ENCODE peak calls at places on chromosome 14, in five cellular contexts. V, P, E, S and Y are unnamed samples.

GRCh38 chr14:99884834-99885648 is 91.8 kb downstream of the EML1 start:
- DNase-seq in V (peak), P (no peak), E (no peak), S (no peak), Y (peak)

GRCh38 chr14:36518586-36519430 is 1.2 kb downstream of the NKX2-1 start:
- DNase-seq in V (no peak), P (no peak), E (no peak), S (no peak), Y (no peak)

GRCh38 chr14:99593971-99594841 is 9.8 kb downstream of the CCDC85C start:
- DNase-seq in V (no peak), P (no peak), E (no peak), S (no peak), Y (no peak)

GRCh38 chr14:63777024-63777423 is 49.2 kb upstream of the SGPP1 start:
- DNase-seq in V (peak), P (no peak), E (no peak), S (no peak), Y (peak)

GRCh38 chr14:60647081-60647836 is 2.0 kb downstream of the SIX1 start:
- DNase-seq in V (no peak), P (peak), E (no peak), S (no peak), Y (peak)

GRCh38 chr14:24249230-24250021 is 7.0 kb upstream of the TINF2 start:
- DNase-seq in V (no peak), P (no peak), E (no peak), S (no peak), Y (no peak)

GRCh38 chr14:65753061-65753460 is 340.5 kb downstream of the FUT8 start:
- DNase-seq in V (no peak), P (no peak), E (no peak), S (no peak), Y (no peak)

GRCh38 chr14:87864356-87865230 is 128.4 kb downstream of the GALC start:
- DNase-seq in V (no peak), P (no peak), E (no peak), S (no peak), Y (peak)

GRCh38 chr14:22819191-22819988 is 4.2 kb upstream of the SLC7A7 start:
- DNase-seq in V (peak), P (peak), E (no peak), S (no peak), Y (no peak)

GRCh38 chr14:100604709-100605108 is 17.5 kb upstream of the BEGAIN start:
- DNase-seq in V (no peak), P (peak), E (no peak), S (no peak), Y (no peak)

GRCh38 chr14:60657609-60657983 is 8.3 kb upstream of the SIX1 start:
- DNase-seq in V (no peak), P (peak), E (no peak), S (no peak), Y (peak)

GRCh38 chr14:47454025-47454424 is 221.4 kb downstream of the MDGA2 start:
- DNase-seq in V (no peak), P (no peak), E (no peak), S (no peak), Y (no peak)

GRCh38 chr14:91945776-91946305 is 1.7 kb downstream of the FBLN5 start:
- DNase-seq in V (no peak), P (no peak), E (no peak), S (no peak), Y (no peak)

GRCh38 chr14:96083667-96084320 is 44.6 kb downstream of the C14orf132 start:
- DNase-seq in V (no peak), P (no peak), E (peak), S (peak), Y (peak)

GRCh38 chr14:75044322-75044721 is 6.9 kb downstream of the MLH3 start:
- DNase-seq in V (peak), P (no peak), E (no peak), S (no peak), Y (peak)

GRCh38 chr14:95272057-95272456 is 47.7 kb downstream of the CLMN start:
- DNase-seq in V (no peak), P (no peak), E (no peak), S (no peak), Y (no peak)

GRCh38 chr14:92511472-92512247 is 1.9 kb upstream of the RIN3 start:
- DNase-seq in V (peak), P (no peak), E (no peak), S (no peak), Y (peak)

GRCh38 chr14:69768873-69769272 is 1.9 kb downstream of the SRSF5 start:
- DNase-seq in V (peak), P (no peak), E (no peak), S (no peak), Y (peak)

GRCh38 chr14:77864580-77864979 is 64.7 kb downstream of the ADCK1 start:
- DNase-seq in V (no peak), P (no peak), E (no peak), S (no peak), Y (no peak)

GRCh38 chr14:97703006-97703760 is 906.0 kb downstream of the VRK1 start:
- DNase-seq in V (no peak), P (no peak), E (no peak), S (no peak), Y (no peak)

GRCh38 chr14:65168840-65169239 is 66.5 kb upstream of the MAX start:
- DNase-seq in V (no peak), P (no peak), E (no peak), S (no peak), Y (peak)

GRCh38 chr14:45057881-45058364 is 26.0 kb upstream of the PRPF39 start:
- DNase-seq in V (no peak), P (no peak), E (no peak), S (no peak), Y (no peak)

GRCh38 chr14:32358781-32359180 is 29.7 kb downstream of the AKAP6 start:
- DNase-seq in V (no peak), P (no peak), E (no peak), S (no peak), Y (no peak)

GRCh38 chr14:31965735-31966598 is 111.1 kb upstream of the ARHGAP5 start:
- DNase-seq in V (no peak), P (peak), E (no peak), S (no peak), Y (peak)

GRCh38 chr14:71242237-71242748 is 335.0 kb downstream of the PCNX1 start:
- DNase-seq in V (peak), P (no peak), E (no peak), S (no peak), Y (no peak)

GRCh38 chr14:100900837-100901390 is 2.6 kb downstream of the RTL1 start:
- DNase-seq in V (no peak), P (peak), E (peak), S (no peak), Y (peak)

GRCh38 chr14:81676879-81677278 is 143.2 kb upstream of the SEL1L start:
- DNase-seq in V (no peak), P (no peak), E (no peak), S (no peak), Y (no peak)

GRCh38 chr14:74213907-74214803 is 25.1 kb upstream of the VSX2 start:
- DNase-seq in V (no peak), P (no peak), E (no peak), S (no peak), Y (no peak)

GRCh38 chr14:32381869-32382268 is 52.8 kb downstream of the AKAP6 start:
- DNase-seq in V (no peak), P (no peak), E (no peak), S (no peak), Y (peak)

GRCh38 chr14:28142400-28143015 is 624.1 kb upstream of the FOXG1 start:
- DNase-seq in V (no peak), P (no peak), E (no peak), S (no peak), Y (peak)

GRCh38 chr14:58408681-58409080 is 13.0 kb downstream of the TOMM20L start:
- DNase-seq in V (no peak), P (no peak), E (no peak), S (no peak), Y (no peak)

GRCh38 chr14:67241416-67242362 is at the start of gene PALS1:
- DNase-seq in V (peak), P (no peak), E (no peak), S (no peak), Y (peak)

GRCh38 chr14:77106666-77107065 is 8.6 kb downstream of the CIPC start:
- DNase-seq in V (no peak), P (no peak), E (no peak), S (no peak), Y (no peak)

GRCh38 chr14:97757491-97757890 is 960.3 kb downstream of the VRK1 start:
- DNase-seq in V (no peak), P (no peak), E (no peak), S (no peak), Y (no peak)

GRCh38 chr14:60509438-60510253 is 700 bp downstream of the SIX6 start:
- DNase-seq in V (no peak), P (no peak), E (no peak), S (no peak), Y (no peak)

GRCh38 chr14:104784846-104785707 is 10.5 kb downstream of the AKT1 start:
- DNase-seq in V (no peak), P (no peak), E (no peak), S (no peak), Y (no peak)
- H3K4me3 ChIP-seq in V (no peak), P (no peak), E (no peak), S (no peak), Y (no peak)

GRCh38 chr14:20626274-20626673 is 15.2 kb downstream of the OR6S1 start:
- DNase-seq in V (no peak), P (no peak), E (no peak), S (no peak), Y (no peak)
- H3K4me3 ChIP-seq in V (no peak), P (no peak), E (no peak), S (no peak), Y (no peak)

GRCh38 chr14:94111276-94112095 is 950 bp downstream of the IFI27 start:
- DNase-seq in V (no peak), P (no peak), E (no peak), S (no peak), Y (no peak)
- H3K4me3 ChIP-seq in V (no peak), P (peak), E (peak), S (no peak), Y (no peak)

DNA sequence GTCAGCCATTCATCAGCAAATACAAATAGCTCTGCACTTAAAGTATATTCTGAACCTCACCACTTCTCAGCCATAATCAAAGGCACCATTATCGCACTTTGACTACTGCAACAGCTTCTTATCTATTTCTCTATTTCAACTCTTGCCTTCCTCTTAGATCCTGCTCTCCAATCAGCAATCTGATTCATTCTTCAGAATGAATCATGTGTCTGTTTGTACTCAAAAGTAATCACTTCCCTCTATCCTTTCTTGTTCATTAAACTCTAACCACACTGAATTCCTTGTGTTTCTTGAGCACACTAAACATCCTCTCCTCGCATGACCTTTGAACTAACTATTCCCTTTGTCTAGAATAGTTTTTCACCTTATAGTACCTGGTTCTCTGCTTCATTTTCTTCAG is 12.8 kb upstream of the OR4E1 start:
- DNase-seq in V (no peak), P (no peak), E (no peak), S (no peak), Y (no peak)
- H3K4me3 ChIP-seq in V (no peak), P (no peak), E (no peak), S (no peak), Y (no peak)

GRCh38 chr14:102044566-102044965 is 42.3 kb downstream of the HSP90AA1 start:
- DNase-seq in V (no peak), P (no peak), E (no peak), S (no peak), Y (no peak)
- H3K4me3 ChIP-seq in V (no peak), P (no peak), E (no peak), S (no peak), Y (no peak)

DNA sequence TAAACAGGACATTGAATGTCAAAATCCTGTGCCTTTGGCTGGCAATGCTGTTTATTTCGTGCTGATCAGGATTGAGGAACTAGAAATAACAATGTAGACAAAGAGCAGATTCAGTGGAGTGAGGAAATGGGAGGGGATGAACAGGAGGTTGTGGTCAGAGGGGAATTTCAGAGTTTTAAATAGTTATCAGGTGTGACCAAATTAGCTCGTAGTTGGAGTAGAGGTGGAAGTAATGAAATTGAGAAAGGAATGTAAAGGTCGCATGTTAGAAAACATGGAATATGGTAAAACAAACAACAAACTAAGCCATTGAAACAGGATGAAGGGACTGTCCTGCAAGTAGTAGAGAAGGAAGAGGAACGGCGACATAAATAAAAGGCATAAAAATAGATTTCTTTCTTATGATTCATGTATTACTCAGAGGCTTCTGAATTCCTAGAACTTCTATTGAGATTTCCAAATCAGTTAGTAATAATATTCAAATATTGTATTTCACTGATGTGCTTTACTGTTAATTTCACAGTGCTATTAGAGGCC is 9.5 kb upstream of the SAV1 start:
- DNase-seq in V (peak), P (no peak), E (no peak), S (no peak), Y (peak)
- H3K4me3 ChIP-seq in V (peak), P (no peak), E (no peak), S (no peak), Y (peak)

GRCh38 chr14:34715108-34715863 is 893 bp upstream of the CFL2 start:
- DNase-seq in V (no peak), P (no peak), E (no peak), S (no peak), Y (no peak)
- H3K4me3 ChIP-seq in V (peak), P (peak), E (peak), S (peak), Y (peak)

DNA sequence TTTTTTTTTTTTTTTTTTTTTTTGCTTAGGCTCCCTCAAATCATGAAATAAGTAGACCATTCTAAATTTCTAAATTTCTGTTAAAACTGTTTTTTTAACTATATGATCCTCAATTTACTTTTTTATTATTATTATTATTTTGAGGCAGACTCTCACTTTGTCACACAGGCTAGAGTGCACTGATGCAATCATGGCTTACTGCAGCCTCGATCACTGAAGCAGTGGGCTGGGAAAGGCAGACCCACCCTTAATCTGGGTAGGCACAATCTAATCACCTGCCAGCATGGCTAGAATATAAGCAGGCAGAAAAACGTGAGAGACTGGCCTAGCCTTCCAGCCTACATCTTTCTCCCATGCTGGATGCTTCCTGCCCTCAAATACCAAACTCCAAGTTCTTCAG is 2.4 kb downstream of the ERO1A start:
- DNase-seq in V (no peak), P (no peak), E (no peak), S (no peak), Y (no peak)
- H3K4me3 ChIP-seq in V (no peak), P (no peak), E (no peak), S (no peak), Y (no peak)

DNA sequence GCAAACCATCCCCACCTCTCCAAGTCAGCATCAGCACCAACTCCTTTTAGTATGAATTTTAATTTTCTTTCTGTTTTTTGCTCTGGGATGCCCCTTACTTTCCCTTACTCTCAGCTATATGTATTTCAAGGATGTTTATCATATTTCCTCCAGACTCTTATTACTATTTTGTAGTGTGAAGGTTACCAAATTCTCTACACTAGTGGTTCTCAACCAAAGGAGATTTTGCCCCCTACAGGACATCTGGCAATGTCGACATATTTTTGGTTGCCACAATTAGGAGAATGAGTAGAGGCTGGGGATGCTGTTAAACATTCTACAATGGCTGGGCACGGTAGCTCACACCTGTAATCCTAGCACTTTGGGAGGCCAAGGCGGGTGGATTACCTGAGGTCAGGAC is 29.1 kb upstream of the SOS2 start:
- DNase-seq in V (peak), P (no peak), E (no peak), S (no peak), Y (peak)
- H3K4me3 ChIP-seq in V (no peak), P (no peak), E (no peak), S (no peak), Y (no peak)

DNA sequence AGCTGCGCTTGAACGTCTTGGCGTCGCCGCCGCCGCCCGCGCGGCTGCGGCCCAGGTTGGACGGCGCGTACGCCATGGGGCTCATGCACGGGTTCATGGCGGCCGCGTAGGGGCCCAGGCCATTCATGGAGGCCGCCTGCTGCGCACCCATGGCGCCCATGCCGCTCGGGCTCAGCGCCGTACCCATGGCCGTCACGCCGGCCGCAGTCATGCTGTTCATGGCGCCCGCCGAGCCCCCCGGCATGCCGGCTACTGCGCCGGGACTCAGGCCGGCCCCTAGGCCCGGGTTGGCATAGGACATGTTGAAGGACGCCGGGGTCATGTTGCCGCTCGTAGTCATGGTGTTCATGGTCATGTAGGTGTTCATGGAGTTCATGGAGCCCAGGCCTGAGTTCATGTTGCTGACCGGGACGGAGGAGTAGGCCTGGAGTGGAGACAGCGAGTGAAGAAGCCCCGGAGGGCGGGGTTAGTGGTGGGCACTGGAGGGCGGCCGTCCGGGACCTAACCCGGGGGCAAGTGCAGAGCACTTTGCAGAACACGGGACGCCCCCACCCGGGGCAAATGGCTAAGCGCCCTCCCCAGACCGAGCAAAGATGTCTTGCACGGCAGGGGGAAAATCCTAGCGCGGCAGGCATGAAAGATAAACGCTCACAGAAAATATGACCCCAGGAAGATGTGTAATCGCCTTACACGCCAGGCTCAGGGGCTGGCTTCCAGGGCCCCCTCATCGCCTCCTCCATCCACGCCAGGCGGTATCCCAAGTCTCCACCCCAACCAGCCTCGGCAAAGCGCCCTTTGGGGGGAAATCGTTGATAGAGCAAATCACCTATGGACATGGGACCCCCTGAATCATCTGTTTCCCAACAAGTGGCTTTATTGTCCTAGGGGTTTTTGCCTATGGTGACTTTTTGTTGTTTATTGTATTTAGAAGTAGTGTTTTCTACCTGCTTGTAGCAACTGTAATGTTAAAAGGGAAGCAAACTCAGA is 2.5 kb downstream of the FOXA1 start:
- DNase-seq in V (no peak), P (peak), E (peak), S (no peak), Y (peak)
- H3K4me3 ChIP-seq in V (no peak), P (peak), E (no peak), S (peak), Y (peak)